ENCODE peak calls at places on chromosomes 2 and 18, in eight cellular contexts. P, N, L, V, M, O, S and X are unnamed samples.
A peak's percentile ranks its signal among the peaks of the same experiment; 100 is the strongest.

GRCh38 chr2:219049282-219049681 is 8.0 kb upstream of the CFAP65 start:
- DNase-seq in P (no peak), N (no peak), L (no peak), V (no peak), M (no peak), O (no peak), S (no peak), X (no peak)

GRCh38 chr2:15050483-15050882 is 418.0 kb downstream of the LRATD1 start:
- DNase-seq in P (no peak), N (no peak), L (no peak), V (no peak), M (no peak), O (no peak), S (no peak), X (no peak)

GRCh38 chr2:187008111-187008510 is 159.1 kb upstream of the ZSWIM2 start:
- DNase-seq in P (no peak), N (no peak), L (no peak), V (no peak), M (peak; percentile 14), O (no peak), S (no peak), X (no peak)

GRCh38 chr2:38722271-38723115 is 28.7 kb downstream of the SRSF7 start:
- DNase-seq in P (no peak), N (no peak), L (no peak), V (no peak), M (no peak), O (no peak), S (no peak), X (no peak)

GRCh38 chr2:29459445-29460179 is 344.4 kb downstream of the CLIP4 start:
- DNase-seq in P (no peak), N (no peak), L (no peak), V (no peak), M (peak; percentile 42), O (no peak), S (no peak), X (no peak)

GRCh38 chr2:7011376-7012083 is 94.3 kb downstream of the RNF144A start:
- DNase-seq in P (no peak), N (no peak), L (no peak), V (no peak), M (peak; percentile 94), O (no peak), S (no peak), X (no peak)

GRCh38 chr2:20192781-20193180 is 32.1 kb downstream of the SDC1 start:
- DNase-seq in P (no peak), N (no peak), L (no peak), V (no peak), M (no peak), O (no peak), S (no peak), X (no peak)

GRCh38 chr2:191618046-191618788 is 59.7 kb upstream of the NABP1 start:
- DNase-seq in P (no peak), N (no peak), L (no peak), V (no peak), M (peak; percentile 26), O (no peak), S (no peak), X (no peak)

GRCh38 chr2:141692829-141693228 is 438.0 kb downstream of the LRP1B start:
- DNase-seq in P (no peak), N (no peak), L (no peak), V (no peak), M (no peak), O (no peak), S (no peak), X (no peak)

GRCh38 chr18:2961828-2962227 is 51.1 kb downstream of the LPIN2 start:
- DNase-seq in P (no peak), N (peak; percentile 21), L (no peak), V (no peak), M (peak; percentile 67), O (peak; percentile 13), S (no peak), X (peak; percentile 16)

GRCh38 chr2:225556461-225556860 is 157.0 kb downstream of the NYAP2 start:
- DNase-seq in P (no peak), N (no peak), L (peak; percentile 10), V (peak; percentile 30), M (no peak), O (no peak), S (no peak), X (no peak)

GRCh38 chr2:207528980-207529329 is 807 bp upstream of the CREB1 start:
- DNase-seq in P (no peak), N (no peak), L (no peak), V (peak; percentile 55), M (peak; percentile 42), O (no peak), S (peak; percentile 50), X (no peak)

GRCh38 chr2:95314964-95315611 is 17.9 kb downstream of the KCNIP3 start:
- DNase-seq in P (no peak), N (peak; percentile 77), L (peak; percentile 71), V (peak; percentile 66), M (peak; percentile 24), O (peak; percentile 85), S (peak; percentile 45), X (peak; percentile 47)

GRCh38 chr2:28134262-28134812 is 243.8 kb downstream of the BABAM2 start:
- DNase-seq in P (no peak), N (peak; percentile 35), L (no peak), V (no peak), M (peak; percentile 64), O (no peak), S (no peak), X (no peak)

GRCh38 chr2:176419591-176420071 is 150.4 kb downstream of the MTX2 start:
- DNase-seq in P (no peak), N (no peak), L (no peak), V (no peak), M (peak; percentile 65), O (no peak), S (no peak), X (no peak)

GRCh38 chr18:6652098-6652497 is 77.4 kb upstream of the ARHGAP28 start:
- DNase-seq in P (no peak), N (no peak), L (no peak), V (no peak), M (no peak), O (no peak), S (no peak), X (no peak)

GRCh38 chr18:9707381-9708056 is 582 bp upstream of the RAB31 start:
- DNase-seq in P (no peak), N (no peak), L (no peak), V (peak; percentile 14), M (peak; percentile 42), O (no peak), S (no peak), X (no peak)

GRCh38 chr2:127254386-127254981 is 34.4 kb upstream of the CYP27C1 start:
- DNase-seq in P (no peak), N (no peak), L (no peak), V (no peak), M (peak; percentile 26), O (no peak), S (no peak), X (no peak)

GRCh38 chr2:231359948-231360347 is 35.6 kb upstream of the B3GNT7 start:
- DNase-seq in P (no peak), N (no peak), L (no peak), V (no peak), M (no peak), O (peak; percentile 80), S (no peak), X (no peak)

GRCh38 chr18:59055345-59056032 is 84.2 kb upstream of the SEC11C start:
- DNase-seq in P (no peak), N (no peak), L (peak; percentile 63), V (no peak), M (peak; percentile 39), O (no peak), S (no peak), X (no peak)
- TF ChIP-seq CTCF in P (no peak), N (no peak), L (peak; percentile 16), V (no peak), M (peak; percentile 35), O (peak; percentile 42), S (no peak), X (no peak)

DNA sequence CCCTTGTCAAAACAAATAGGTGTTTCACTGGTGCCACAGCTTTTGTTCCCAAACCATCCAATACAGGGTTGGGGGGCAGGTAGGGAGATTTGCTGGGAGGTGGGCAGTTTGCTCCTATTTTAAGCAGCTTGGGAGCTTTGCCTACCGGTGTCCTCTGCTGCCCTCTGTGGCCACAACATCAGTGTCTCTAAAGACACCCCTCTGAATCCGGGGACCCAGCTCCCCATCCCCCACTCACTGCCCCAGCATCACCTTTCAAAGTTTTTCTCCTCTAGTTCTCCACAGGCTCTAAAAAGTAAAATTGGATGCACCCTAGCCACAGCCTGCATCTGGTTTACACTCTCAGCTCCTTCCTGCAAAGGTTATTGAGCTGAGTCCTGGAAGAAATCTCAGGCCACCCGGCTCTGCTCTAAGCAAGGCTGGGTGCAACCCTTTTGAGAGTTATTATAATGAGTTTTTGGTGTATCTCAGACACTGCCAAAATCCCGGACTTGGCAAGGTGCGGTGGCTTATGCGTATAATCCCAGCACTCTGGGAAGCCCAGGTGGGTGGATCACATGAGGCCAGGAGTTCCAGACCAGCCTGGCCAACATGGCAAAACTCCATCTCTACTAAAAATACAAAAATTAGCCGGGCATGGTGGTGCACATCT is 2.9 kb upstream of the EPAS1 start:
- DNase-seq in P (no peak), N (no peak), L (peak; percentile 69), V (peak; percentile 29), M (no peak), O (peak; percentile 77), S (peak; percentile 69), X (peak; percentile 39)
- TF ChIP-seq CTCF in P (peak; percentile 32), N (peak; percentile 22), L (no peak), V (no peak), M (peak; percentile 47), O (peak; percentile 55), S (peak; percentile 69), X (peak; percentile 39)

DNA sequence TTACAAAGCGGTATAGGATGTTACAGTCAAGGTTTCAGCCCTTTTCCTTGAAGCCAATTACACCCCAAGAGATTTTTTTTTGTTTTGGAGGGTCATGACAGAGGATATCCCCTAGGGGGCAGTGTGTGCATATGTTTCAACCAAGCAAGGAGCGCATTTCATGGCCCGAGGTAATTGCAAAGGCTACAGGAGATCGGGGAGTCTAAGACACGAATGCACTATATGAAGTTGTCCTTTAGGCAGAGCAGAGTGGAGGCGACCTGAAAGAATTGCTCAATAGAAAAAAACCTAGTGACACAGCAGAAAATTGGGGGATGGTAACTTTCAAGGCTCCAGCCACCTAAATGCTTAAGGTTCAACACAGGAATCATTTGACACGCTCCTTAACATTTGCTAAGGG is 219.8 kb upstream of the PARD3B start:
- DNase-seq in P (no peak), N (peak; percentile 64), L (peak; percentile 57), V (peak; percentile 77), M (peak; percentile 89), O (peak; percentile 72), S (peak; percentile 49), X (peak; percentile 62)
- TF ChIP-seq CTCF in P (peak; percentile 86), N (peak; percentile 89), L (peak; percentile 80), V (peak; percentile 98), M (peak; percentile 70), O (peak; percentile 92), S (peak; percentile 94), X (peak; percentile 89)

DNA sequence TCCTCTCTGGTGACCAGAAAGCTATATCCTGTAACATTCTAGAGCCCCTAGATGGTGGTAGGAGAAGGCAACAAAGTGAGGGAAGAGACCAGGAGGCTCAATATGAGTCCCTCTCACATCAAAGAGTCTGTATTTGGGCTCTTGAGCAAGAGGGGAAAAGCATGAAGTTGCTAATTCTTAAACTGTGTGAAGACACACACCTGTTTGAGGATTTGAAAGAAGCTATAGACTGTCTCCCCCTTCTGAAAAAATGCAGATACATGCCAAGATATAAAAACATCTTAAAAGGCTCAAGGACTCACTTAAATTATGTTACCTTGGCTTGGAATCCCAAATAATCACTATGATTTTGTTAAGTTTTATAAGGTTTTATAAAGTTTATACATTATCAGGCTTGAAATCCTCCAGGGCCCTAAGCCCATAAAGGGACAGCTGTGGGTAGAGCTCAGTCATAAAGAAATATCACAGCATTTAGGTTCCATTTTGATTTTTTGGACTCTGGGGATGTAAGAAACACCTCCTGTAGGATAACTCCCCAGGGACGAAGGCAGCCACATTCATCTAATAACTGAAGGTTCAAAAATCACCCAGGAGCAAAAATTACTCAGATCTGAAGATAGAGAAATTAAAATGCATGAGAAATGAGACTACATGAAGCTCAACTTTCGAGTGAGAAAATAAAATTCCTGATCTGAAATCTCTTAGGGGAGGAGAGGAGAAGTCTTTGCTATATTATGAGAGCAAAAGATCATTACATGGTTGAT is 136.1 kb upstream of the LGALSL start:
- DNase-seq in P (no peak), N (no peak), L (no peak), V (no peak), M (no peak), O (no peak), S (no peak), X (no peak)
- TF ChIP-seq CTCF in P (no peak), N (no peak), L (no peak), V (no peak), M (no peak), O (no peak), S (no peak), X (no peak)